ENCODE peak calls at places on chromosomes 11 and 22, in nine cellular contexts. Y, R, Q, A, D, X, W, O and J are unnamed samples.

GRCh38 chr22:39175127-39176066 is 22.9 kb upstream of the CBX7 start:
- DNase-seq in Y (peak), R (no peak), Q (no peak), A (no peak), D (peak), X (no peak), W (no peak), O (peak), J (no peak)

GRCh38 chr11:28606930-28607329 is 498.7 kb downstream of the METTL15 start:
- DNase-seq in Y (no peak), R (no peak), Q (no peak), A (no peak), D (no peak), X (peak), W (peak), O (no peak), J (no peak)

GRCh38 chr11:60634151-60634550 is 65.3 kb upstream of the MS4A8 start:
- DNase-seq in Y (no peak), R (no peak), Q (peak), A (peak), D (no peak), X (no peak), W (no peak), O (no peak), J (no peak)

GRCh38 chr22:49305215-49305965 is 522.3 kb downstream of the BRD1 start:
- DNase-seq in Y (peak), R (no peak), Q (peak), A (peak), D (peak), X (no peak), W (no peak), O (peak), J (no peak)

GRCh38 chr11:35041070-35041554 is 97.9 kb upstream of the CD44 start:
- DNase-seq in Y (no peak), R (no peak), Q (no peak), A (no peak), D (no peak), X (no peak), W (no peak), O (no peak), J (no peak)

GRCh38 chr11:96014234-96014633 is 90.3 kb upstream of the MTMR2 start:
- DNase-seq in Y (no peak), R (no peak), Q (no peak), A (no peak), D (peak), X (peak), W (peak), O (no peak), J (no peak)

GRCh38 chr11:123110397-123110796 is 48.5 kb upstream of the HSPA8 start:
- DNase-seq in Y (no peak), R (no peak), Q (no peak), A (no peak), D (no peak), X (peak), W (no peak), O (no peak), J (no peak)

GRCh38 chr11:110971110-110971509 is 258.9 kb upstream of the ARHGAP20 start:
- DNase-seq in Y (no peak), R (no peak), Q (no peak), A (no peak), D (no peak), X (peak), W (peak), O (no peak), J (no peak)

GRCh38 chr11:105490333-105490732 is 119.5 kb upstream of the GRIA4 start:
- DNase-seq in Y (no peak), R (no peak), Q (no peak), A (no peak), D (no peak), X (peak), W (no peak), O (no peak), J (no peak)

GRCh38 chr22:35258144-35258988 is 1.1 kb downstream of the HMGXB4 start:
- DNase-seq in Y (no peak), R (no peak), Q (peak), A (no peak), D (peak), X (peak), W (peak), O (no peak), J (no peak)

GRCh38 chr11:66106786-66107599 is 36.9 kb downstream of the PACS1 start:
- DNase-seq in Y (no peak), R (no peak), Q (no peak), A (no peak), D (peak), X (no peak), W (no peak), O (no peak), J (no peak)

GRCh38 chr11:45578286-45578685 is 87.1 kb downstream of the CHST1 start:
- DNase-seq in Y (no peak), R (no peak), Q (no peak), A (no peak), D (no peak), X (no peak), W (no peak), O (no peak), J (no peak)

GRCh38 chr11:119376197-119376847 is 5.2 kb downstream of the USP2 start:
- DNase-seq in Y (peak), R (no peak), Q (no peak), A (no peak), D (no peak), X (no peak), W (no peak), O (peak), J (no peak)

GRCh38 chr11:86805873-86806310 is 5.5 kb downstream of the PRSS23 start:
- DNase-seq in Y (no peak), R (no peak), Q (no peak), A (no peak), D (no peak), X (no peak), W (no peak), O (no peak), J (no peak)

GRCh38 chr11:130086627-130087026 is 16.9 kb downstream of the APLP2 start:
- DNase-seq in Y (no peak), R (no peak), Q (no peak), A (no peak), D (no peak), X (no peak), W (no peak), O (no peak), J (no peak)

GRCh38 chr22:41963453-41964105 is 5.7 kb upstream of the SEPTIN3 start:
- DNase-seq in Y (no peak), R (no peak), Q (no peak), A (peak), D (no peak), X (peak), W (peak), O (no peak), J (no peak)

GRCh38 chr22:45549739-45550138 is 47.1 kb downstream of the FBLN1 start:
- DNase-seq in Y (no peak), R (no peak), Q (no peak), A (no peak), D (no peak), X (no peak), W (no peak), O (no peak), J (no peak)

GRCh38 chr11:95849087-95849825 is 59.0 kb downstream of the CEP57 start:
- DNase-seq in Y (peak), R (no peak), Q (no peak), A (peak), D (peak), X (peak), W (peak), O (no peak), J (no peak)

GRCh38 chr22:42180349-42180842 is 49.8 kb upstream of the CYP2D6 start:
- DNase-seq in Y (peak), R (peak), Q (no peak), A (no peak), D (no peak), X (no peak), W (peak), O (no peak), J (no peak)

GRCh38 chr11:17883946-17884345 is 128.9 kb downstream of the SERGEF start:
- DNase-seq in Y (no peak), R (no peak), Q (no peak), A (no peak), D (no peak), X (peak), W (no peak), O (no peak), J (no peak)

GRCh38 chr11:69108559-69108958 is 47.2 kb upstream of the SMIM38 start:
- DNase-seq in Y (no peak), R (no peak), Q (no peak), A (no peak), D (no peak), X (no peak), W (no peak), O (no peak), J (no peak)

GRCh38 chr11:35477871-35478270 is 47.5 kb downstream of the PAMR1 start:
- DNase-seq in Y (no peak), R (no peak), Q (no peak), A (peak), D (no peak), X (no peak), W (no peak), O (no peak), J (no peak)

GRCh38 chr22:22855617-22856308 is 31.9 kb upstream of the IGLL5 start:
- DNase-seq in Y (no peak), R (no peak), Q (no peak), A (peak), D (no peak), X (no peak), W (no peak), O (no peak), J (no peak)

DNA sequence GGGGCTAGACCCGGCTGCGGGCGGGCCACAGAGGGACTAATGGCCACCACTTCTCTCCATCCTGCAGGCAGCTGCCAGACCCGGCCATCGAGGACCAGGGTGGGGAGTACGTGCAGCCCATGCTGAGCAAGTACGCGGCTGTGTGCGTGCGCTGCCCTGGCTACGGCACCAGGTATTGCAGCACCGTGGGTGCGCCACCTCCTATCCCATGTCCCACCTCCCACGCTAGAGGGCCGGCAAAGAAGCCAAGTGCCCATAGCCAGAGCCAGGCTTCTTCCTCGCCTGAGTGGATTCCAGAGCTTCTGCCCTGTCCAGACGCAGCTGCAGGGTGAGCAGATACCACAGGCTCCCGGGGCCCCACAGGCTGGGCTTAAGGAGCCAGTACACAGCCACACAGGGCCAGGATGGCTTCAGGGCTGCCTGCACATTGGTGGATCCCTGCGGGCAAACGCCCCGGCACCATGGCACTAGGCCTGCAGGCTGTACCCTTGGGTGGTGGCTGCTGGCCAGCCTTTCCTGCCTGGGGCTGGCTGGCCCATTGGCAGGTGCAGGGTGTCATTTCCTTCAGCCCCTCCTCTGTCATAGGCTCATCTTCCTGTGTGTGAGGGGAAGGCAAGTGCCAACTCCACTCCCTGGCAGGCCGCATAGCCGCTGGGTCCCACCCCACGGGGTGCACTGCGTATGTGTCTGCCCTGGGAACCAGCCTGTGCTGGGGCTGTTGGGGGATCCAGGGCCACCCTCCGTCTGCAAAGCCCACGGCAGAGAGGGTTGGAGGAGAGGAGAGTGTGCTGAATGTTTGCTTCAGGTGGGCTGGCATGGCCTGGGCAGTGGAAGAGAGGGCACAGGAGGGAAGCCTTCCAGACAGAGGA is 16.5 kb upstream of the DGCR8 start:
- DNase-seq in Y (no peak), R (no peak), Q (no peak), A (no peak), D (no peak), X (peak), W (no peak), O (no peak), J (no peak)
- H3K4me3 ChIP-seq in Y (no peak), R (no peak), Q (no peak), A (no peak), D (no peak), X (no peak), W (no peak), O (no peak), J (no peak)

GRCh38 chr11:99162819-99163218 is 142.1 kb downstream of the CNTN5 start:
- DNase-seq in Y (no peak), R (no peak), Q (no peak), A (no peak), D (no peak), X (no peak), W (no peak), O (no peak), J (no peak)

DNA sequence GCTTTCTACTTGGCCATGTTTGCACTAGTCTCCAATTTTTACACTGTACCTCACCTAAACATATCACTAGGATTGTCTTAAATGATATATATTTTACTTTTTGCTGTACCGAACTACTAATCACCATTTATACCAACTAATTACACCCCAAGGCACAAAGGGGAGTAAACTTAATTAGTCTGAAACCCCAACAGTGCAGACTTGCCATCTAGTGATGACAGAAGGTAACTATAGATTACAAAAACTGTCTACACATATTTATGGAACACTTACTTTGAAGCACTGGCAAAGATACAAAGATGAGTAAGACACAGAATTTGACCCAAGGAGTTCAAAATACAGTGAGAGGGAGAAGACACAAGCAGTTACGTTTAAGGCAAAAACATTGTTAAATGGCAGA is 139.7 kb downstream of the CNTN5 start:
- DNase-seq in Y (no peak), R (no peak), Q (no peak), A (no peak), D (no peak), X (no peak), W (no peak), O (no peak), J (no peak)
- TF ChIP-seq CTCF in Y (no peak), R (no peak), Q (peak), A (no peak), D (no peak), X (no peak), W (no peak), O (no peak), J (no peak)

DNA sequence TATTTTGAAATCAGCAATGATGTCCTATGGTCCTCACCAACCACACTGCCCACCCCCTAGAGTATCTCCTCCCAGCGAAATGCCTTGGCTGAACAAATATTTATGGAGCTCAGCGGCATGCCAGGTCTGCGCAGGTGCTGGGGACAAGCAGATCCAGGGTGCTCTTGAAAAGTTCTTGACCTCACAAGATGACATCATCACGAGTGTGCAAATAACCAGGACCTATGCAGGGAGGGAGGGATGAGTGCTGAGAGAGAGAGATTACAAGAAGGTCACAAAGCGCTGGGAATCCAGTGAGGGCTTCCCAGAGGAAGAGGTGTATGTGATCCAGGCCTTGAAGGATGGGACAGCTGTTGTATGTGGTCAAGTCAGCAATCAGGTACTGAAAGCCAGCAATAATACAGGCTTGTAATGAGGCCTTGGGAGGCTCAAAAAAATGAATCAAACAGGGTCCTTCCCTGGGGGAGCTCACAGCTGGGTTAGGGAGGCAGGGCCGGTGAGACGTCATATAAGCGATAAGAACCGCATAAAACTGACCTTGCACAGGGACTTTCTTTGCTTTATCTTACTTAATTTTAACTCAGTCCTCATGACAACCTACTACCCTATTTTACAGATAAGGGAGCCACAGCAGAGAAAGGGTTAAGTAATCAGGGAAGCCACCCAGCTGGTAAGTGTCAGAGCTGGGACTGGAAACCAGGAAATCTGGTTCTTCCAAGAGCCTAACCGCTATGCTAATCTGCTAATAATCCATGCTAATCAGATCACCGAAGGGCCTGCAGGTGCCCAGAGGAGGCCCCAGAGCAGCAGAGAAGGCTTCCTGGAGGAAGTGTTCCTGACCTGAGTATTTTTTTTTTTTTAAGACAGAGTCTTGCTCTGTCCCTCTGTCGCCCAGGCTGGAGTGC is 8.2 kb downstream of the ARRB1 start:
- DNase-seq in Y (peak), R (no peak), Q (no peak), A (peak), D (peak), X (no peak), W (no peak), O (no peak), J (no peak)
- H3K4me3 ChIP-seq in Y (no peak), R (no peak), Q (no peak), A (no peak), D (no peak), X (no peak), W (no peak), O (no peak), J (no peak)

GRCh38 chr11:94785509-94785908 is 17.4 kb downstream of the AMOTL1 start:
- DNase-seq in Y (no peak), R (no peak), Q (no peak), A (no peak), D (no peak), X (no peak), W (no peak), O (no peak), J (no peak)

GRCh38 chr11:94787798-94788197 is 19.6 kb downstream of the AMOTL1 start:
- DNase-seq in Y (no peak), R (no peak), Q (no peak), A (no peak), D (no peak), X (no peak), W (no peak), O (no peak), J (no peak)

GRCh38 chr11:94788396-94788795 is 20.2 kb downstream of the AMOTL1 start:
- DNase-seq in Y (no peak), R (no peak), Q (no peak), A (no peak), D (no peak), X (no peak), W (no peak), O (no peak), J (no peak)

GRCh38 chr11:94784884-94785283 is 16.7 kb downstream of the AMOTL1 start:
- DNase-seq in Y (no peak), R (no peak), Q (no peak), A (no peak), D (no peak), X (no peak), W (no peak), O (no peak), J (no peak)

GRCh38 chr11:94786264-94787126 is 18.3 kb downstream of the AMOTL1 start:
- DNase-seq in Y (no peak), R (no peak), Q (no peak), A (no peak), D (peak), X (no peak), W (peak), O (no peak), J (no peak)
- TF ChIP-seq CTCF in Y (peak), R (peak), Q (peak), A (peak), D (peak), X (peak), W (peak), O (peak), J (peak)

DNA sequence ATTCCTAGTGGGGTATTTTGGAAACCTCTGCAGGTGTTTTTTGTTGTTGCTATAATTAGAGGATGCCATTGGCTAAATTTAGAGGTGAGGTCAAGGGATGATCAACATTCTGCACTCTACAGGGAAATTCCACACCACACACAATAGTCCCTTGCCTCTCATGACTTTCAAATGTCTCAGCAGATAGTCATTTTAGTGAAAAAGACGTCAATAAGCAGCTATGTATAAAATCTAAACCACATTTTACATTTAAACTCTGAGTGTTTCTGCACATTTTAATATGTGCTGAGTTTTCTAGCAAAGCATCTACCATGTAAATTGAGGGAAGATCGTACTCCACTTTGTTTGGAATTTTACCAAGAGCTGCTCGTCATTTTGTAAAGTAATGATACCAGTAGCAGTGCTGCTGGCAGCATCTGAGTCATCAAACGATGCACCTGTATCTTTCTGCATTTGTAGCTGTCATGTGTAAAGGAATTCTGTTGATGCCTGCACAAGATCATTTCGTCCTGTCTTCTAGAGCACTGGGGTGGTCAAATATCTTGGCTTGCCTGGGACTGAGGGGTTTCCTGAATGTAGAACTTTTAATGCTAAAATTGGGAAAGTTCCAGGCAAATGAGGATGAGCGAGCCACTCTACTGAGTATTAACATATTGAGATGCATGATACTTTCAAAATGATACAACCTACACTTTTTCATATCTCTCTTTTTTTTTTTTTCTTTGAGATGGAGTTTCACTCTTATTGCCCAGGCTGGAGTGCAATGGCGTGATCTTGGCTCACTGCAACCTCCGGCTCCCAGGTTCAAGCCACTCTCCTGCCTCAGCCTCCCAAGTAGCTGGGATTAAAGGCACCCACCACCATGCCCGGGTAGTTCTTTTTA is 414.5 kb upstream of the SYN3 start:
- DNase-seq in Y (no peak), R (no peak), Q (peak), A (no peak), D (no peak), X (no peak), W (no peak), O (no peak), J (peak)
- H3K4me3 ChIP-seq in Y (no peak), R (no peak), Q (peak), A (no peak), D (no peak), X (no peak), W (no peak), O (no peak), J (peak)

GRCh38 chr11:27204527-27204926 is 158.5 kb downstream of the CCDC34 start:
- DNase-seq in Y (no peak), R (no peak), Q (no peak), A (no peak), D (peak), X (no peak), W (no peak), O (no peak), J (no peak)
- TF ChIP-seq CTCF in Y (no peak), R (no peak), Q (peak), A (peak), D (peak), X (peak), W (peak), O (peak), J (no peak)

GRCh38 chr22:26482171-26482570 is 1.4 kb downstream of the HPS4 start:
- DNase-seq in Y (no peak), R (no peak), Q (no peak), A (no peak), D (no peak), X (no peak), W (no peak), O (no peak), J (no peak)
- H3K4me3 ChIP-seq in Y (no peak), R (no peak), Q (no peak), A (no peak), D (no peak), X (no peak), W (no peak), O (no peak), J (peak)